ENCODE peak calls at places on chromosome 21, in seven cellular contexts. One of them, this sample, is unnamed.

GRCh38 chr21:31974454-31974985 is 101.7 kb downstream of the HUNK start:
- DNase-seq in lower lobe of right lung: no peak
- DNase-seq in chondrocyte: no peak
- DNase-seq in cardiac muscle cell: no peak
- DNase-seq in IMR-90: no peak
- DNase-seq in neural progenitor cell: peak; percentile 67
- DNase-seq in psoas muscle: no peak
- DNase-seq in this sample: no peak

GRCh38 chr21:16588433-16588860 is 858.7 kb downstream of the USP25 start:
- DNase-seq in lower lobe of right lung: peak; percentile 48
- DNase-seq in chondrocyte: peak; percentile 86
- DNase-seq in cardiac muscle cell: peak; percentile 82
- DNase-seq in IMR-90: peak; percentile 84
- DNase-seq in neural progenitor cell: peak; percentile 75
- DNase-seq in psoas muscle: peak; percentile 63
- DNase-seq in this sample: peak; percentile 84

GRCh38 chr21:42423685-42424084 is 20.0 kb downstream of the UBASH3A start:
- DNase-seq in lower lobe of right lung: no peak
- DNase-seq in chondrocyte: no peak
- DNase-seq in cardiac muscle cell: no peak
- DNase-seq in IMR-90: no peak
- DNase-seq in neural progenitor cell: no peak
- DNase-seq in psoas muscle: no peak
- DNase-seq in this sample: no peak

GRCh38 chr21:20856926-20857325 is 141.3 kb upstream of the NCAM2 start:
- DNase-seq in lower lobe of right lung: no peak
- DNase-seq in chondrocyte: no peak
- DNase-seq in cardiac muscle cell: no peak
- DNase-seq in IMR-90: no peak
- DNase-seq in neural progenitor cell: no peak
- DNase-seq in psoas muscle: no peak
- DNase-seq in this sample: no peak

GRCh38 chr21:46045154-46045553 is 52.8 kb upstream of the COL6A2 start:
- DNase-seq in lower lobe of right lung: no peak
- DNase-seq in chondrocyte: no peak
- DNase-seq in cardiac muscle cell: no peak
- DNase-seq in IMR-90: no peak
- DNase-seq in neural progenitor cell: no peak
- DNase-seq in psoas muscle: no peak
- DNase-seq in this sample: no peak

GRCh38 chr21:38824124-38824822 is 18.5 kb downstream of the ETS2 start:
- DNase-seq in lower lobe of right lung: no peak
- DNase-seq in chondrocyte: no peak
- DNase-seq in cardiac muscle cell: no peak
- DNase-seq in IMR-90: peak; percentile 90
- DNase-seq in neural progenitor cell: no peak
- DNase-seq in psoas muscle: no peak
- DNase-seq in this sample: no peak

GRCh38 chr21:15559612-15560011 is 170.2 kb upstream of the USP25 start:
- DNase-seq in lower lobe of right lung: no peak
- DNase-seq in chondrocyte: no peak
- DNase-seq in cardiac muscle cell: no peak
- DNase-seq in IMR-90: no peak
- DNase-seq in neural progenitor cell: no peak
- DNase-seq in psoas muscle: no peak
- DNase-seq in this sample: no peak

GRCh38 chr21:38527737-38528136 is 29.5 kb upstream of the ERG start:
- DNase-seq in lower lobe of right lung: no peak
- DNase-seq in chondrocyte: no peak
- DNase-seq in cardiac muscle cell: no peak
- DNase-seq in IMR-90: no peak
- DNase-seq in neural progenitor cell: no peak
- DNase-seq in psoas muscle: no peak
- DNase-seq in this sample: no peak

GRCh38 chr21:18498428-18498827 is 94.8 kb upstream of the TMPRSS15 start:
- DNase-seq in lower lobe of right lung: no peak
- DNase-seq in chondrocyte: no peak
- DNase-seq in cardiac muscle cell: no peak
- DNase-seq in IMR-90: no peak
- DNase-seq in neural progenitor cell: no peak
- DNase-seq in psoas muscle: no peak
- DNase-seq in this sample: no peak

GRCh38 chr21:42201615-42202161 is 17.3 kb upstream of the ABCG1 start:
- DNase-seq in lower lobe of right lung: no peak
- DNase-seq in chondrocyte: no peak
- DNase-seq in cardiac muscle cell: no peak
- DNase-seq in IMR-90: no peak
- DNase-seq in neural progenitor cell: no peak
- DNase-seq in psoas muscle: no peak
- DNase-seq in this sample: no peak

GRCh38 chr21:38380391-38381137 is 117.7 kb downstream of the ERG start:
- DNase-seq in lower lobe of right lung: no peak
- DNase-seq in chondrocyte: no peak
- DNase-seq in cardiac muscle cell: peak; percentile 50
- DNase-seq in IMR-90: peak; percentile 8
- DNase-seq in neural progenitor cell: no peak
- DNase-seq in psoas muscle: no peak
- DNase-seq in this sample: peak; percentile 52

DNA sequence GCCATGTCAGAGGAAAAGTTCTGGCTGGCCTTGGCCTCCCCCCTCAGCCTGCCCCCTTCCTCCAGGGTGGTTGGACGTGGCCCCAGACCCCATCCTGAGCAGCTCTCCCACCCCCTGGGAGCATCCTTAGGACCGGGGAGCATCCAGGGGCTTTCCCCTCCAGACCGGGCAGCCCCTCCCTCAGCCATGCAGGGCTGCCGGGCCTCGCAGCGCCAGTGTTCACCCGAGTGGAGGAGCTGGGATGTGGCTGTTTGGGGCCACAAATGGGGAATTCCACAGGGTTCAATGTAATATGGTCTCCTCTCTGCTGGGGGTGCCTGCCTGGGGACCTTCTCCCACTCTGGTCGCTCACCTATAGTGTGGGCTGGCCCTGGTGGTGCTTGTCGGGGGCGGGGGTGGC is 4.2 kb upstream of the PFKL start:
- DNase-seq in lower lobe of right lung: no peak
- DNase-seq in chondrocyte: no peak
- DNase-seq in cardiac muscle cell: no peak
- DNase-seq in IMR-90: no peak
- DNase-seq in neural progenitor cell: no peak
- DNase-seq in psoas muscle: no peak
- DNase-seq in this sample: no peak
- TF ChIP-seq CTCF in lower lobe of right lung: no peak
- TF ChIP-seq CTCF in chondrocyte: no peak
- TF ChIP-seq CTCF in cardiac muscle cell: no peak
- TF ChIP-seq CTCF in IMR-90: no peak
- TF ChIP-seq CTCF in neural progenitor cell: no peak
- TF ChIP-seq CTCF in psoas muscle: no peak
- TF ChIP-seq CTCF in this sample: no peak

DNA sequence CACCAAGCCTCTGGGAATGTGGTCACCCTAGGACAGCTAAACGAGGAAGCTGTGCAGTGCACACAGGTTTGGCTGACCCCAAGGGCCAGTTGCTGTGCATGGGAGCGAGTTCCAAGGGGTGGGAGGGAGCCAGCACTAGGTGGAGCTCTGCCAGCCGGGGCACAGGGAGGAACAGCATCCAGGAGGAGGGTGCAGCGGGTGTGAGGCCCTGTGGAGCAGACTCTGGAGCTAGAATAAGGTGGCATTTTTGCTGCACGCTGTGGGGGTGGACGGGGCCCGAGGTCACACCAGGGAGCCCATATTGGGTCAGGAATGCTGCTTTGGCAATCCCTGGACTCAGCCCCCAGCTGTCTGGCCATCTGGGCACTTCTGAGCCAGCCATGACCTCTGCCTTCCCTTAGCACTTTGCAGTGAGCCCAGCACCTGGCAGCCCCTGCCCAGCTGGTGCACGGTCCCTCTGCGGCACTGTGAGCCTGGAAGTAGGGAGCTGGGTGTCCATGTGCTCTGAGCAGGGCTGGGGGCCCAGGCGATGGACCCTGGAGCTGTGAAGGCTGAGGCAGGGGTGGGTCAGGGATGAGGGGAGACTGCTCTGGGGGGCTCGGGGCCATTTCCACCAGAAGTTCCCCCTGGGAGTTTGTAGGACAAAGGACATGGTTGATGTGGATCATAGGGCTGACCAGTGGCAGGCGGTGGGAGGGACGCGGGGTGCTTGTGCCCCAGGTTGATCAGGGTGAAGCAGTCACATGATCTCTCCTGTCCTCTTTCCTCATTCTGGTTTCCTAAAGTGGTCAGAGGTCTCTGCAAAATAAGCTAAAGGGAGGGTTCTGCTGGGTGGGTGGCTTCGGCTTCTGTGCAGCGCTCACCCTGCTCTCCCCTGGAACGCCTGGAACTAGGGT is 8.9 kb downstream of the PDXK start:
- DNase-seq in lower lobe of right lung: peak; percentile 81
- DNase-seq in chondrocyte: no peak
- DNase-seq in cardiac muscle cell: peak; percentile 48
- DNase-seq in IMR-90: peak; percentile 22
- DNase-seq in neural progenitor cell: no peak
- DNase-seq in psoas muscle: peak; percentile 81
- DNase-seq in this sample: no peak
- TF ChIP-seq CTCF in lower lobe of right lung: no peak
- TF ChIP-seq CTCF in chondrocyte: peak; percentile 62
- TF ChIP-seq CTCF in cardiac muscle cell: peak; percentile 13
- TF ChIP-seq CTCF in IMR-90: no peak
- TF ChIP-seq CTCF in neural progenitor cell: peak; percentile 10
- TF ChIP-seq CTCF in psoas muscle: no peak
- TF ChIP-seq CTCF in this sample: no peak

GRCh38 chr21:45000637-45001133 is 60.9 kb downstream of the SLX9 start:
- DNase-seq in lower lobe of right lung: no peak
- DNase-seq in chondrocyte: peak; percentile 68
- DNase-seq in cardiac muscle cell: no peak
- DNase-seq in IMR-90: no peak
- DNase-seq in neural progenitor cell: no peak
- DNase-seq in psoas muscle: peak; percentile 54
- DNase-seq in this sample: no peak

GRCh38 chr21:44999428-44999971 is 59.7 kb downstream of the SLX9 start:
- DNase-seq in lower lobe of right lung: peak; percentile 20
- DNase-seq in chondrocyte: no peak
- DNase-seq in cardiac muscle cell: no peak
- DNase-seq in IMR-90: no peak
- DNase-seq in neural progenitor cell: no peak
- DNase-seq in psoas muscle: peak; percentile 35
- DNase-seq in this sample: no peak

GRCh38 chr21:45002381-45003204 is 62.8 kb downstream of the SLX9 start:
- DNase-seq in lower lobe of right lung: peak; percentile 36
- DNase-seq in chondrocyte: peak; percentile 83
- DNase-seq in cardiac muscle cell: no peak
- DNase-seq in IMR-90: no peak
- DNase-seq in neural progenitor cell: no peak
- DNase-seq in psoas muscle: peak; percentile 51
- DNase-seq in this sample: no peak

GRCh38 chr21:44999972-45000636 is 60.3 kb downstream of the SLX9 start:
- DNase-seq in lower lobe of right lung: peak; percentile 38
- DNase-seq in chondrocyte: peak; percentile 87
- DNase-seq in cardiac muscle cell: no peak
- DNase-seq in IMR-90: no peak
- DNase-seq in neural progenitor cell: no peak
- DNase-seq in psoas muscle: peak; percentile 53
- DNase-seq in this sample: no peak

GRCh38 chr21:45001134-45002095 is 61.6 kb downstream of the SLX9 start:
- DNase-seq in lower lobe of right lung: peak; percentile 47
- DNase-seq in chondrocyte: peak; percentile 95
- DNase-seq in cardiac muscle cell: peak; percentile 77
- DNase-seq in IMR-90: peak; percentile 65
- DNase-seq in neural progenitor cell: no peak
- DNase-seq in psoas muscle: peak; percentile 93
- DNase-seq in this sample: no peak
- TF ChIP-seq CTCF in lower lobe of right lung: no peak
- TF ChIP-seq CTCF in chondrocyte: no peak
- TF ChIP-seq CTCF in cardiac muscle cell: no peak
- TF ChIP-seq CTCF in IMR-90: no peak
- TF ChIP-seq CTCF in neural progenitor cell: no peak
- TF ChIP-seq CTCF in psoas muscle: no peak
- TF ChIP-seq CTCF in this sample: no peak

GRCh38 chr21:36747815-36748381 is 49.0 kb downstream of the SIM2 start:
- DNase-seq in lower lobe of right lung: no peak
- DNase-seq in chondrocyte: no peak
- DNase-seq in cardiac muscle cell: peak; percentile 51
- DNase-seq in IMR-90: peak; percentile 34
- DNase-seq in neural progenitor cell: peak; percentile 93
- DNase-seq in psoas muscle: peak; percentile 64
- DNase-seq in this sample: no peak
- TF ChIP-seq CTCF in lower lobe of right lung: no peak
- TF ChIP-seq CTCF in chondrocyte: peak; percentile 34
- TF ChIP-seq CTCF in cardiac muscle cell: peak; percentile 15
- TF ChIP-seq CTCF in IMR-90: peak; percentile 56
- TF ChIP-seq CTCF in neural progenitor cell: no peak
- TF ChIP-seq CTCF in psoas muscle: peak; percentile 37
- TF ChIP-seq CTCF in this sample: no peak

GRCh38 chr21:36860736-36861594 is 105.5 kb downstream of the HLCS start:
- DNase-seq in lower lobe of right lung: no peak
- DNase-seq in chondrocyte: no peak
- DNase-seq in cardiac muscle cell: peak; percentile 75
- DNase-seq in IMR-90: peak; percentile 79
- DNase-seq in neural progenitor cell: no peak
- DNase-seq in psoas muscle: no peak
- DNase-seq in this sample: no peak
- TF ChIP-seq CTCF in lower lobe of right lung: no peak
- TF ChIP-seq CTCF in chondrocyte: peak; percentile 33
- TF ChIP-seq CTCF in cardiac muscle cell: no peak
- TF ChIP-seq CTCF in IMR-90: no peak
- TF ChIP-seq CTCF in neural progenitor cell: no peak
- TF ChIP-seq CTCF in psoas muscle: no peak
- TF ChIP-seq CTCF in this sample: no peak

GRCh38 chr21:25790122-25790951 is 55.6 kb downstream of the GABPA start:
- DNase-seq in lower lobe of right lung: no peak
- DNase-seq in chondrocyte: no peak
- DNase-seq in cardiac muscle cell: peak; percentile 65
- DNase-seq in IMR-90: peak; percentile 41
- DNase-seq in neural progenitor cell: peak; percentile 34
- DNase-seq in psoas muscle: no peak
- DNase-seq in this sample: no peak
- TF ChIP-seq CTCF in lower lobe of right lung: peak; percentile 43
- TF ChIP-seq CTCF in chondrocyte: peak; percentile 80
- TF ChIP-seq CTCF in cardiac muscle cell: peak; percentile 44
- TF ChIP-seq CTCF in IMR-90: peak; percentile 40
- TF ChIP-seq CTCF in neural progenitor cell: peak; percentile 54
- TF ChIP-seq CTCF in psoas muscle: peak; percentile 28
- TF ChIP-seq CTCF in this sample: peak; percentile 55

DNA sequence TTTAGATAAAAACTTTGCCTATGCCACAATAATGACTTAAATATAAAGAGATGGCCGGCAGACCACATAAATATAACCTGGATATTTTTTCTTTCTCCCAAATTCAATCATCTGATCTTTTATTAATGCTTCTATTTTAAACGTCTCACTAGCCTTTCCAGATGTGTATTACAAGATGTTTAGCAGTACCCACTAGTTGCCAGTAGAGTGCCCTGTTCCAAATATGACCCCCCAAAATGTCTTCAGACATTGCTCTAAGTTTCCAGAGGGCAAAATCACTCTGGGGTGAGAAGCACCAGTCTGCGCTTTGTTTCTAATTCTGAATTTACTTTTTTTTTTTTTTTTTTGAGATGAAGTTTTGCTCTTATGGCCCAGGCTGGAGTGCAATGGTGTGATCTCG is 268.1 kb downstream of the GRIK1 start:
- DNase-seq in lower lobe of right lung: no peak
- DNase-seq in chondrocyte: no peak
- DNase-seq in cardiac muscle cell: no peak
- DNase-seq in IMR-90: no peak
- DNase-seq in neural progenitor cell: no peak
- DNase-seq in psoas muscle: no peak
- DNase-seq in this sample: no peak
- TF ChIP-seq CTCF in lower lobe of right lung: no peak
- TF ChIP-seq CTCF in chondrocyte: peak; percentile 35
- TF ChIP-seq CTCF in cardiac muscle cell: no peak
- TF ChIP-seq CTCF in IMR-90: no peak
- TF ChIP-seq CTCF in neural progenitor cell: peak; percentile 32
- TF ChIP-seq CTCF in psoas muscle: no peak
- TF ChIP-seq CTCF in this sample: no peak